ENCODE peak calls at places on chromosomes 1 and 21, in six cellular contexts. One of them, this sample, is unnamed.

GRCh38 chr1:20318971-20319370 is 28.3 kb downstream of the VWA5B1 start:
- DNase-seq in IMR-90: peak
- DNase-seq in mesenchymal stem cell: no peak
- DNase-seq in trophoblast cell: no peak
- DNase-seq in H9: no peak
- DNase-seq in H1: no peak
- DNase-seq in this sample: peak

GRCh38 chr1:9438431-9439073 is 100.7 kb upstream of the SLC25A33 start:
- DNase-seq in H9: no peak
- DNase-seq in trophoblast cell: peak
- DNase-seq in mesenchymal stem cell: peak
- DNase-seq in H1: no peak
- DNase-seq in IMR-90: peak
- DNase-seq in this sample: peak

GRCh38 chr1:153032677-153033308 is 1.8 kb downstream of the SPRR1B start:
- DNase-seq in trophoblast cell: peak
- DNase-seq in H1: peak
- DNase-seq in mesenchymal stem cell: no peak
- DNase-seq in H9: peak
- DNase-seq in IMR-90: peak
- DNase-seq in this sample: peak

GRCh38 chr1:119984771-119985170 is 84.7 kb downstream of the NOTCH2 start:
- DNase-seq in H1: no peak
- DNase-seq in IMR-90: no peak
- DNase-seq in trophoblast cell: peak
- DNase-seq in mesenchymal stem cell: no peak
- DNase-seq in H9: no peak
- DNase-seq in this sample: peak

GRCh38 chr1:235974616-235975015 is 90.3 kb downstream of the NID1 start:
- DNase-seq in H9: no peak
- DNase-seq in mesenchymal stem cell: no peak
- DNase-seq in trophoblast cell: no peak
- DNase-seq in IMR-90: peak
- DNase-seq in H1: no peak
- DNase-seq in this sample: peak

GRCh38 chr1:19615438-19615837 is 28.7 kb upstream of the NBL1 start:
- DNase-seq in mesenchymal stem cell: no peak
- DNase-seq in trophoblast cell: no peak
- DNase-seq in H9: no peak
- DNase-seq in IMR-90: no peak
- DNase-seq in H1: no peak
- DNase-seq in this sample: no peak

GRCh38 chr1:21117159-21117953 is 59.3 kb downstream of the EIF4G3 start:
- DNase-seq in H1: no peak
- DNase-seq in H9: no peak
- DNase-seq in IMR-90: no peak
- DNase-seq in mesenchymal stem cell: no peak
- DNase-seq in trophoblast cell: no peak
- DNase-seq in this sample: no peak

GRCh38 chr1:151693057-151693651 is 23.4 kb downstream of the CELF3 start:
- DNase-seq in H9: no peak
- DNase-seq in trophoblast cell: peak
- DNase-seq in IMR-90: peak
- DNase-seq in H1: no peak
- DNase-seq in mesenchymal stem cell: peak
- DNase-seq in this sample: peak

GRCh38 chr1:93448292-93448982 is 519 bp downstream of the FNBP1L start:
- DNase-seq in H1: peak
- DNase-seq in mesenchymal stem cell: peak
- DNase-seq in trophoblast cell: peak
- DNase-seq in IMR-90: no peak
- DNase-seq in H9: peak
- DNase-seq in this sample: peak

GRCh38 chr21:32570456-32570855 is 14.9 kb downstream of the TCP10L start:
- DNase-seq in IMR-90: no peak
- DNase-seq in H1: no peak
- DNase-seq in trophoblast cell: no peak
- DNase-seq in mesenchymal stem cell: no peak
- DNase-seq in H9: no peak
- DNase-seq in this sample: no peak

GRCh38 chr1:182315157-182315556 is 76.4 kb downstream of the GLUL start:
- DNase-seq in trophoblast cell: no peak
- DNase-seq in H9: no peak
- DNase-seq in H1: no peak
- DNase-seq in IMR-90: no peak
- DNase-seq in mesenchymal stem cell: no peak
- DNase-seq in this sample: peak

GRCh38 chr1:203096566-203096965 is 10.8 kb upstream of the MYOG start:
- DNase-seq in trophoblast cell: no peak
- DNase-seq in H1: no peak
- DNase-seq in mesenchymal stem cell: no peak
- DNase-seq in H9: no peak
- DNase-seq in IMR-90: no peak
- DNase-seq in this sample: no peak

GRCh38 chr1:184485731-184486723 is 99.2 kb downstream of the C1orf21 start:
- DNase-seq in H9: no peak
- DNase-seq in H1: no peak
- DNase-seq in mesenchymal stem cell: peak
- DNase-seq in trophoblast cell: peak
- DNase-seq in IMR-90: peak
- DNase-seq in this sample: no peak

GRCh38 chr1:79109445-79109844 is 102.9 kb upstream of the ADGRL4 start:
- DNase-seq in H1: no peak
- DNase-seq in H9: no peak
- DNase-seq in IMR-90: no peak
- DNase-seq in trophoblast cell: no peak
- DNase-seq in mesenchymal stem cell: no peak
- DNase-seq in this sample: no peak
- H2BK120ac ChIP-seq in H1: no peak
- H2BK120ac ChIP-seq in H9: no peak
- H2BK120ac ChIP-seq in IMR-90: no peak
- H2BK120ac ChIP-seq in trophoblast cell: no peak
- H2BK120ac ChIP-seq in mesenchymal stem cell: no peak
- H2BK120ac ChIP-seq in this sample: no peak

GRCh38 chr1:59242345-59242744 is 54.5 kb upstream of the FGGY start:
- DNase-seq in mesenchymal stem cell: peak
- DNase-seq in H1: no peak
- DNase-seq in trophoblast cell: no peak
- DNase-seq in IMR-90: no peak
- DNase-seq in H9: no peak
- DNase-seq in this sample: no peak
- H3K4ac ChIP-seq in mesenchymal stem cell: no peak
- H3K4ac ChIP-seq in H1: no peak
- H3K4ac ChIP-seq in trophoblast cell: no peak
- H3K4ac ChIP-seq in IMR-90: no peak
- H3K4ac ChIP-seq in H9: no peak
- H3K4ac ChIP-seq in this sample: no peak

GRCh38 chr21:28256420-28256831 is 736.3 kb downstream of the LTN1 start:
- DNase-seq in H9: no peak
- DNase-seq in IMR-90: peak
- DNase-seq in H1: no peak
- DNase-seq in trophoblast cell: no peak
- DNase-seq in mesenchymal stem cell: peak
- DNase-seq in this sample: no peak
- H2BK5ac ChIP-seq in H9: no peak
- H2BK5ac ChIP-seq in IMR-90: peak
- H2BK5ac ChIP-seq in H1: no peak
- H2BK5ac ChIP-seq in trophoblast cell: no peak
- H2BK5ac ChIP-seq in mesenchymal stem cell: no peak
- H2BK5ac ChIP-seq in this sample: no peak

GRCh38 chr1:12176298-12177118 is 9.7 kb downstream of the TNFRSF1B start:
- DNase-seq in IMR-90: no peak
- DNase-seq in H1: no peak
- DNase-seq in trophoblast cell: no peak
- DNase-seq in H9: no peak
- DNase-seq in mesenchymal stem cell: no peak
- DNase-seq in this sample: no peak

GRCh38 chr1:12178511-12178910 is 11.7 kb downstream of the TNFRSF1B start:
- DNase-seq in trophoblast cell: no peak
- DNase-seq in IMR-90: no peak
- DNase-seq in H1: no peak
- DNase-seq in H9: no peak
- DNase-seq in mesenchymal stem cell: no peak
- DNase-seq in this sample: no peak

GRCh38 chr1:12179111-12179519 is 12.3 kb downstream of the TNFRSF1B start:
- DNase-seq in H1: no peak
- DNase-seq in H9: no peak
- DNase-seq in mesenchymal stem cell: peak
- DNase-seq in trophoblast cell: peak
- DNase-seq in IMR-90: peak
- DNase-seq in this sample: no peak

GRCh38 chr1:12177156-12177998 is 10.6 kb downstream of the TNFRSF1B start:
- DNase-seq in H9: no peak
- DNase-seq in IMR-90: no peak
- DNase-seq in mesenchymal stem cell: no peak
- DNase-seq in trophoblast cell: no peak
- DNase-seq in H1: no peak
- DNase-seq in this sample: no peak

DNA sequence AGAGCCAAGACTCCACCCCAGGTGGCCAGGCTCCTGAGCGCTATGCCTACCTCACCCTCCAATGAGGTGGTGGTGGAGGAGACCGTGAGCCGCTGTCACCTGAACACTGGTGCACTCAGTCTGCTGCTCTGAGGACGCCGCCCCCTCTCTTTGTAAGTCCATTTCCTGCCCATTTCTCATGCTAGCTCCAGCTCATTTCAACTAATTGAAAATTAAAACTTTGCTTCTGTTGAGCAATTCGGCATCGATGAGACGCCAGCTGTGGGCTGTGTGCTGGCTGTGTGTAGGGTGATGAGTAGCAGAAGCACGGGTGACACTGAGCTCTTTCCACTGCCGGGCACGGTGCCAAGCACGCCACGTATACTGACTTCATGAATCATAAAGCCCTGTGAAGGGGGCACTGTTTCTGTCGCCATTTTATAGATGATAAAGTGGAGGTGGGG is 11.2 kb downstream of the TNFRSF1B start:
- DNase-seq in H1: no peak
- DNase-seq in trophoblast cell: peak
- DNase-seq in IMR-90: peak
- DNase-seq in mesenchymal stem cell: peak
- DNase-seq in H9: peak
- DNase-seq in this sample: no peak
- H2BK120ac ChIP-seq in H1: no peak
- H2BK120ac ChIP-seq in trophoblast cell: no peak
- H2BK120ac ChIP-seq in IMR-90: peak
- H2BK120ac ChIP-seq in mesenchymal stem cell: no peak
- H2BK120ac ChIP-seq in H9: no peak
- H2BK120ac ChIP-seq in this sample: no peak

GRCh38 chr21:41630249-41630648 is 122.3 kb upstream of the TMPRSS2 start:
- DNase-seq in trophoblast cell: peak
- DNase-seq in H1: no peak
- DNase-seq in H9: no peak
- DNase-seq in IMR-90: peak
- DNase-seq in mesenchymal stem cell: peak
- DNase-seq in this sample: no peak

GRCh38 chr21:41633627-41634026 is 125.7 kb upstream of the TMPRSS2 start:
- DNase-seq in mesenchymal stem cell: no peak
- DNase-seq in H9: no peak
- DNase-seq in IMR-90: no peak
- DNase-seq in trophoblast cell: no peak
- DNase-seq in H1: no peak
- DNase-seq in this sample: no peak

GRCh38 chr21:41632748-41633475 is 125.0 kb upstream of the TMPRSS2 start:
- DNase-seq in mesenchymal stem cell: no peak
- DNase-seq in IMR-90: no peak
- DNase-seq in H9: no peak
- DNase-seq in H1: no peak
- DNase-seq in trophoblast cell: no peak
- DNase-seq in this sample: no peak

GRCh38 chr21:41630917-41631316 is 123.0 kb upstream of the TMPRSS2 start:
- DNase-seq in H1: no peak
- DNase-seq in H9: no peak
- DNase-seq in IMR-90: no peak
- DNase-seq in trophoblast cell: no peak
- DNase-seq in mesenchymal stem cell: no peak
- DNase-seq in this sample: no peak

DNA sequence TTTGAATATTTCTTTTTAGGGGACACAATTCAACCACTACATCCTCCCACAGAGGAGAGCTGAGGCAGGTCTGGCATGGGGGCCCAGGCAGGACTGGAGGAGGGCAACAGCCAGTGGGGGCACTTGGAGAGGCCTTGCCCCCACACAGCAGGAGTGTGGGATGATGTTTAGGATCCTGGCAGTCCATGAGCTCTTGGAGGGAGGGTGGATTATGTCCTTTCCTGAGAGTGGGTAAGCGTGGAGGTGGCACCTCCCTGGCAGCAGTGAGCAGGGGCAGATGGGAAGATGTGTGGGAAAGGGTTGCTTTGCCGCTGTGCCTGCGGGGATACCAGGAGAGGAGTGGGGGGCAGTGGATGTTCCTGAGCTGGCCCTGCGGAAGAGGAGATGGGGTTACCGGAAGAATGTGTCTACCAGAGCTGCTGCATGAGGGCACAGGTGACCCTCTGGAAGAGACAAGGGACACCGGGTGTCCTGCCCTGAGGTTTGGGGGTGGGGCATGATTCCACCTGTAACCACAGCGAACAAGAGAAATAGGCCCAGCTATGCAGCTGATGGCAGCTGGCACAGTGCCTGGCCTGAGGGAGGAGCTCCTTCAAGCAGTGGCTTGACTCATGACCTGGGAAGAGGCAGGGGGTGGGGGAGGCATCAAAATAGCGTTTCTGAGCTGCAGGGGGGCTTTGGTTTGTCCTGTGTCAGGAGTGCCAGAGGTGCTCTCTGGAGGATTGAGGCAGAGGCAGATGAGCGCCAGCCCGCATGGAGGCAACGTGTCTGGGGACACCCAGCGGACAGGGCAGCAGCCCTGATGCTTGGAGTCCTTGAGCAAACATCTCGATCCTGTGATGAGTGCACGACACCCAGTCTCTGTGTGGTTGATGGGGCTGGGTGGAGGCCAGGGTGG is 123.9 kb upstream of the TMPRSS2 start:
- DNase-seq in IMR-90: no peak
- DNase-seq in trophoblast cell: no peak
- DNase-seq in H1: no peak
- DNase-seq in mesenchymal stem cell: no peak
- DNase-seq in H9: no peak
- DNase-seq in this sample: no peak
- H3K4ac ChIP-seq in IMR-90: peak
- H3K4ac ChIP-seq in trophoblast cell: no peak
- H3K4ac ChIP-seq in H1: no peak
- H3K4ac ChIP-seq in mesenchymal stem cell: no peak
- H3K4ac ChIP-seq in H9: no peak
- H3K4ac ChIP-seq in this sample: no peak

GRCh38 chr1:111990878-111991760 is 1.7 kb upstream of the KCND3 start:
- DNase-seq in trophoblast cell: peak
- DNase-seq in IMR-90: no peak
- DNase-seq in mesenchymal stem cell: peak
- DNase-seq in H9: peak
- DNase-seq in H1: peak
- DNase-seq in this sample: peak

GRCh38 chr1:111988743-111989453 is 570 bp downstream of the KCND3 start:
- DNase-seq in mesenchymal stem cell: no peak
- DNase-seq in trophoblast cell: no peak
- DNase-seq in IMR-90: no peak
- DNase-seq in H9: peak
- DNase-seq in H1: peak
- DNase-seq in this sample: peak

GRCh38 chr1:111990026-111990877 is 784 bp upstream of the KCND3 start:
- DNase-seq in H1: peak
- DNase-seq in H9: peak
- DNase-seq in mesenchymal stem cell: peak
- DNase-seq in IMR-90: no peak
- DNase-seq in trophoblast cell: no peak
- DNase-seq in this sample: peak

GRCh38 chr1:111988377-111988742 is 1.1 kb downstream of the KCND3 start:
- DNase-seq in trophoblast cell: no peak
- DNase-seq in IMR-90: no peak
- DNase-seq in H9: no peak
- DNase-seq in mesenchymal stem cell: no peak
- DNase-seq in H1: no peak
- DNase-seq in this sample: no peak

GRCh38 chr1:111989531-111990025 is at the start of gene KCND3:
- DNase-seq in H9: no peak
- DNase-seq in trophoblast cell: peak
- DNase-seq in H1: peak
- DNase-seq in IMR-90: peak
- DNase-seq in mesenchymal stem cell: peak
- DNase-seq in this sample: peak
- H2BK5ac ChIP-seq in H9: no peak
- H2BK5ac ChIP-seq in trophoblast cell: no peak
- H2BK5ac ChIP-seq in H1: no peak
- H2BK5ac ChIP-seq in IMR-90: no peak
- H2BK5ac ChIP-seq in mesenchymal stem cell: no peak
- H2BK5ac ChIP-seq in this sample: no peak

This sample was measured in mesendoderm.